ENCODE peak calls at places on chromosomes 3 and 15, in eight cellular contexts. One of them, this sample, is unnamed.

GRCh38 chr3:46661776-46662766 is 31.4 kb downstream of the ALS2CL start:
- DNase-seq in hippocampal formation: no peak
- DNase-seq in NCI-H2081: no peak
- DNase-seq in NCI-H1417: peak
- DNase-seq in central memory CD8-positive, alpha-beta T cell: no peak
- DNase-seq in NCI-H1092: no peak
- DNase-seq in AG04450: no peak
- DNase-seq in mesendoderm: peak
- DNase-seq in this sample: no peak

GRCh38 chr3:191345334-191345733 is 15.0 kb upstream of the UTS2B start:
- DNase-seq in hippocampal formation: no peak
- DNase-seq in NCI-H2081: no peak
- DNase-seq in NCI-H1417: no peak
- DNase-seq in central memory CD8-positive, alpha-beta T cell: no peak
- DNase-seq in NCI-H1092: no peak
- DNase-seq in AG04450: no peak
- DNase-seq in mesendoderm: no peak
- DNase-seq in this sample: no peak

GRCh38 chr15:69823223-69823907 is 274.4 kb downstream of the TLE3 start:
- DNase-seq in hippocampal formation: no peak
- DNase-seq in NCI-H2081: no peak
- DNase-seq in NCI-H1417: no peak
- DNase-seq in central memory CD8-positive, alpha-beta T cell: no peak
- DNase-seq in NCI-H1092: no peak
- DNase-seq in AG04450: no peak
- DNase-seq in mesendoderm: peak
- DNase-seq in this sample: no peak

GRCh38 chr3:197381371-197381770 is 83.0 kb upstream of the DLG1 start:
- DNase-seq in hippocampal formation: no peak
- DNase-seq in NCI-H2081: no peak
- DNase-seq in NCI-H1417: no peak
- DNase-seq in central memory CD8-positive, alpha-beta T cell: no peak
- DNase-seq in NCI-H1092: no peak
- DNase-seq in AG04450: no peak
- DNase-seq in mesendoderm: no peak
- DNase-seq in this sample: no peak

GRCh38 chr15:57114070-57114469 is 195.6 kb downstream of the TCF12 start:
- DNase-seq in hippocampal formation: no peak
- DNase-seq in NCI-H2081: no peak
- DNase-seq in NCI-H1417: no peak
- DNase-seq in central memory CD8-positive, alpha-beta T cell: no peak
- DNase-seq in NCI-H1092: no peak
- DNase-seq in AG04450: no peak
- DNase-seq in mesendoderm: no peak
- DNase-seq in this sample: no peak

GRCh38 chr15:40065166-40065565 is 26.2 kb upstream of the SRP14 start:
- DNase-seq in hippocampal formation: no peak
- DNase-seq in NCI-H2081: peak
- DNase-seq in NCI-H1417: peak
- DNase-seq in central memory CD8-positive, alpha-beta T cell: no peak
- DNase-seq in NCI-H1092: no peak
- DNase-seq in AG04450: no peak
- DNase-seq in mesendoderm: no peak
- DNase-seq in this sample: no peak

GRCh38 chr3:127214990-127215389 is 22.1 kb downstream of the PRR23E start:
- DNase-seq in hippocampal formation: no peak
- DNase-seq in NCI-H2081: no peak
- DNase-seq in NCI-H1417: no peak
- DNase-seq in central memory CD8-positive, alpha-beta T cell: no peak
- DNase-seq in NCI-H1092: no peak
- DNase-seq in AG04450: no peak
- DNase-seq in mesendoderm: peak
- DNase-seq in this sample: no peak

GRCh38 chr3:44355634-44356033 is 17.1 kb downstream of the TCAIM start:
- DNase-seq in hippocampal formation: no peak
- DNase-seq in NCI-H2081: no peak
- DNase-seq in NCI-H1417: peak
- DNase-seq in central memory CD8-positive, alpha-beta T cell: no peak
- DNase-seq in NCI-H1092: no peak
- DNase-seq in AG04450: peak
- DNase-seq in mesendoderm: no peak
- DNase-seq in this sample: peak

GRCh38 chr15:69513450-69513849 is 60.8 kb downstream of the RPLP1 start:
- DNase-seq in hippocampal formation: no peak
- DNase-seq in NCI-H2081: no peak
- DNase-seq in NCI-H1417: no peak
- DNase-seq in central memory CD8-positive, alpha-beta T cell: no peak
- DNase-seq in NCI-H1092: no peak
- DNase-seq in AG04450: no peak
- DNase-seq in mesendoderm: peak
- DNase-seq in this sample: no peak

GRCh38 chr15:68403161-68403941 is 28.6 kb downstream of the ITGA11 start:
- DNase-seq in hippocampal formation: no peak
- DNase-seq in NCI-H2081: no peak
- DNase-seq in NCI-H1417: no peak
- DNase-seq in central memory CD8-positive, alpha-beta T cell: peak
- DNase-seq in NCI-H1092: no peak
- DNase-seq in AG04450: no peak
- DNase-seq in mesendoderm: no peak
- DNase-seq in this sample: no peak